ENCODE peak calls at places on chromosomes 4 and X, in nine cellular contexts. One of them, this sample, is unnamed.
A peak's percentile ranks its signal among the peaks of the same experiment; 100 is the strongest.

GRCh38 chrX:150032742-150033141 is 94.5 kb upstream of the EOLA2 start:
- DNase-seq in uterus: no peak
- DNase-seq in thoracic aorta: no peak
- DNase-seq in kidney: no peak
- DNase-seq in HCT116: no peak
- DNase-seq in right lobe of liver: no peak
- DNase-seq in lung: no peak
- DNase-seq in upper lobe of left lung: no peak
- DNase-seq in prostate gland: no peak
- DNase-seq in this sample: no peak

GRCh38 chr4:56405016-56405415 is 17.7 kb upstream of the AASDH start:
- DNase-seq in HCT116: no peak
- DNase-seq in lung: no peak
- DNase-seq in right lobe of liver: no peak
- DNase-seq in kidney: no peak
- DNase-seq in thoracic aorta: no peak
- DNase-seq in prostate gland: no peak
- DNase-seq in upper lobe of left lung: no peak
- DNase-seq in uterus: no peak
- DNase-seq in this sample: no peak

GRCh38 chr4:122772311-122772710 is 39.8 kb downstream of the BBS12 start:
- DNase-seq in upper lobe of left lung: no peak
- DNase-seq in kidney: no peak
- DNase-seq in right lobe of liver: no peak
- DNase-seq in thoracic aorta: no peak
- DNase-seq in prostate gland: no peak
- DNase-seq in HCT116: no peak
- DNase-seq in lung: no peak
- DNase-seq in uterus: no peak
- DNase-seq in this sample: no peak

GRCh38 chr4:73978886-73979285 is 2.9 kb downstream of the PF4 start:
- DNase-seq in HCT116: no peak
- DNase-seq in uterus: no peak
- DNase-seq in lung: no peak
- DNase-seq in kidney: no peak
- DNase-seq in prostate gland: no peak
- DNase-seq in thoracic aorta: no peak
- DNase-seq in right lobe of liver: no peak
- DNase-seq in upper lobe of left lung: no peak
- DNase-seq in this sample: no peak

GRCh38 chr4:111959202-111959601 is 186.1 kb upstream of the FAM241A start:
- DNase-seq in upper lobe of left lung: no peak
- DNase-seq in lung: no peak
- DNase-seq in prostate gland: no peak
- DNase-seq in HCT116: peak; percentile 34
- DNase-seq in uterus: no peak
- DNase-seq in thoracic aorta: no peak
- DNase-seq in kidney: no peak
- DNase-seq in right lobe of liver: no peak
- DNase-seq in this sample: no peak

GRCh38 chr4:14028862-14029261 is 401.3 kb upstream of the BOD1L1 start:
- DNase-seq in right lobe of liver: no peak
- DNase-seq in HCT116: no peak
- DNase-seq in lung: no peak
- DNase-seq in upper lobe of left lung: no peak
- DNase-seq in prostate gland: no peak
- DNase-seq in kidney: no peak
- DNase-seq in uterus: no peak
- DNase-seq in thoracic aorta: no peak
- DNase-seq in this sample: no peak

GRCh38 chr4:101953949-101954348 is 163.4 kb downstream of the BANK1 start:
- DNase-seq in prostate gland: no peak
- DNase-seq in kidney: no peak
- DNase-seq in upper lobe of left lung: no peak
- DNase-seq in lung: no peak
- DNase-seq in right lobe of liver: no peak
- DNase-seq in HCT116: no peak
- DNase-seq in uterus: no peak
- DNase-seq in thoracic aorta: no peak
- DNase-seq in this sample: no peak

GRCh38 chr4:186946682-186947294 is 223.1 kb upstream of the FAT1 start:
- DNase-seq in HCT116: peak; percentile 79
- DNase-seq in kidney: peak; percentile 70
- DNase-seq in thoracic aorta: no peak
- DNase-seq in right lobe of liver: no peak
- DNase-seq in upper lobe of left lung: no peak
- DNase-seq in uterus: no peak
- DNase-seq in lung: no peak
- DNase-seq in prostate gland: no peak
- DNase-seq in this sample: no peak

GRCh38 chr4:172982151-172982590 is 186.4 kb upstream of the GALNT7 start:
- DNase-seq in uterus: peak; percentile 46
- DNase-seq in thoracic aorta: peak; percentile 28
- DNase-seq in lung: no peak
- DNase-seq in upper lobe of left lung: no peak
- DNase-seq in prostate gland: peak; percentile 86
- DNase-seq in kidney: no peak
- DNase-seq in HCT116: peak; percentile 69
- DNase-seq in right lobe of liver: no peak
- DNase-seq in this sample: no peak

GRCh38 chrX:144819406-144819805 is 427.9 kb upstream of the SPANXN1 start:
- DNase-seq in uterus: no peak
- DNase-seq in thoracic aorta: no peak
- DNase-seq in upper lobe of left lung: no peak
- DNase-seq in HCT116: no peak
- DNase-seq in lung: no peak
- DNase-seq in kidney: no peak
- DNase-seq in right lobe of liver: no peak
- DNase-seq in prostate gland: no peak
- DNase-seq in this sample: no peak

GRCh38 chr4:186757696-186758330 is 34.2 kb upstream of the FAT1 start:
- DNase-seq in lung: no peak
- DNase-seq in HCT116: no peak
- DNase-seq in right lobe of liver: no peak
- DNase-seq in uterus: no peak
- DNase-seq in thoracic aorta: no peak
- DNase-seq in prostate gland: no peak
- DNase-seq in upper lobe of left lung: no peak
- DNase-seq in kidney: no peak
- DNase-seq in this sample: no peak

GRCh38 chr4:86685401-86685800 is 91.3 kb downstream of the PTPN13 start:
- DNase-seq in right lobe of liver: no peak
- DNase-seq in kidney: no peak
- DNase-seq in prostate gland: no peak
- DNase-seq in upper lobe of left lung: no peak
- DNase-seq in HCT116: no peak
- DNase-seq in lung: no peak
- DNase-seq in uterus: no peak
- DNase-seq in thoracic aorta: no peak
- DNase-seq in this sample: no peak

GRCh38 chr4:110344165-110344564 is 131.8 kb upstream of the ENPEP start:
- DNase-seq in HCT116: peak; percentile 3
- DNase-seq in kidney: no peak
- DNase-seq in prostate gland: no peak
- DNase-seq in thoracic aorta: no peak
- DNase-seq in right lobe of liver: no peak
- DNase-seq in upper lobe of left lung: no peak
- DNase-seq in uterus: no peak
- DNase-seq in lung: no peak
- DNase-seq in this sample: no peak

GRCh38 chr4:103074598-103075434 is 1.7 kb downstream of the SLC9B2 start:
- DNase-seq in thoracic aorta: no peak
- DNase-seq in upper lobe of left lung: no peak
- DNase-seq in right lobe of liver: no peak
- DNase-seq in lung: no peak
- DNase-seq in uterus: no peak
- DNase-seq in kidney: no peak
- DNase-seq in prostate gland: no peak
- DNase-seq in HCT116: no peak
- DNase-seq in this sample: peak; percentile 16

GRCh38 chrX:151977009-151977408 is 2.5 kb upstream of the GABRE start:
- DNase-seq in kidney: no peak
- DNase-seq in upper lobe of left lung: no peak
- DNase-seq in HCT116: no peak
- DNase-seq in thoracic aorta: no peak
- DNase-seq in prostate gland: no peak
- DNase-seq in lung: no peak
- DNase-seq in right lobe of liver: no peak
- DNase-seq in uterus: no peak
- DNase-seq in this sample: no peak

GRCh38 chr4:13176603-13177190 is 307.4 kb downstream of the RAB28 start:
- DNase-seq in lung: no peak
- DNase-seq in kidney: no peak
- DNase-seq in right lobe of liver: no peak
- DNase-seq in thoracic aorta: no peak
- DNase-seq in prostate gland: no peak
- DNase-seq in uterus: no peak
- DNase-seq in HCT116: no peak
- DNase-seq in upper lobe of left lung: no peak
- DNase-seq in this sample: no peak

GRCh38 chr4:24999392-25000104 is 31.2 kb downstream of the LGI2 start:
- DNase-seq in uterus: no peak
- DNase-seq in right lobe of liver: no peak
- DNase-seq in HCT116: no peak
- DNase-seq in prostate gland: no peak
- DNase-seq in kidney: no peak
- DNase-seq in lung: no peak
- DNase-seq in upper lobe of left lung: no peak
- DNase-seq in thoracic aorta: no peak
- DNase-seq in this sample: no peak

GRCh38 chrX:50697691-50698090 is 116.3 kb downstream of the SHROOM4 start:
- DNase-seq in right lobe of liver: no peak
- DNase-seq in lung: no peak
- DNase-seq in kidney: no peak
- DNase-seq in upper lobe of left lung: no peak
- DNase-seq in prostate gland: no peak
- DNase-seq in HCT116: no peak
- DNase-seq in uterus: no peak
- DNase-seq in thoracic aorta: no peak
- DNase-seq in this sample: no peak

GRCh38 chrX:45344597-45344996 is 143.9 kb upstream of the DIPK2B start:
- DNase-seq in thoracic aorta: no peak
- DNase-seq in uterus: no peak
- DNase-seq in lung: no peak
- DNase-seq in upper lobe of left lung: no peak
- DNase-seq in prostate gland: no peak
- DNase-seq in HCT116: no peak
- DNase-seq in right lobe of liver: no peak
- DNase-seq in kidney: no peak
- DNase-seq in this sample: no peak

GRCh38 chr4:108018884-108019187 is 29.1 kb downstream of the HADH start:
- DNase-seq in thoracic aorta: no peak
- DNase-seq in HCT116: no peak
- DNase-seq in right lobe of liver: no peak
- DNase-seq in uterus: no peak
- DNase-seq in prostate gland: no peak
- DNase-seq in kidney: no peak
- DNase-seq in lung: no peak
- DNase-seq in upper lobe of left lung: no peak
- DNase-seq in this sample: no peak
- TF ChIP-seq CTCF in thoracic aorta: no peak
- TF ChIP-seq CTCF in HCT116: peak; percentile 1
- TF ChIP-seq CTCF in right lobe of liver: no peak
- TF ChIP-seq CTCF in uterus: no peak
- TF ChIP-seq CTCF in prostate gland: no peak
- TF ChIP-seq CTCF in kidney: no peak
- TF ChIP-seq CTCF in lung: no peak
- TF ChIP-seq CTCF in upper lobe of left lung: no peak
- TF ChIP-seq CTCF in this sample: no peak

DNA sequence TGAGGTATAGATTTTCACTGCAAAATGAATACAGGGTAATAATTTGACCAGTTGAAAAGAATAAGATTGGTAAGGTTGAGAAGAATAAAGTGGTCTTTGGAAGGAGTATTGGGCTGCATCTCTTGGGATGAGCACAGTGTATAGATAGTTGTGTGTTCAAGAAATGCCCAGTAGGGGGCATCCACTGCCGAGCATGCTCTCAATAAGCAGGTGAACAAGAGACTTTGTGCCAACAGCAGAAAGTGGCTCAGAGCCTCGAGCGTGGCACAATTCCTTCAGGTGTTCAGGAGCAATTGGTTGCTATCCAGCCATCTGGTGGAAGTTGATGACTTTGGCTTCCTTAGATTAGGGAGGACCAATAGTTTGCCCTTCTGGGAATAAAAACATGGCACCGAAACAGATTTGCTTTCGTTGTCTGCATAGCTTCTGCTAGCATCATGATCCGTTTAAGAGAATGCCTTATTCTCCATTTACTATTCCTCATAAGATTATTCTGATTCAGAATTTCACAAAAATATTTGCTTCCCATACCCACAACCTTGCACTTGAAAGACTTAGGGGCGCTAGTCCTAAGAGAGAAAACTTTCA is 258.1 kb upstream of the NEIL3 start:
- DNase-seq in lung: no peak
- DNase-seq in prostate gland: no peak
- DNase-seq in HCT116: peak; percentile 44
- DNase-seq in upper lobe of left lung: no peak
- DNase-seq in right lobe of liver: no peak
- DNase-seq in kidney: no peak
- DNase-seq in uterus: no peak
- DNase-seq in thoracic aorta: no peak
- DNase-seq in this sample: no peak
- TF ChIP-seq CTCF in lung: no peak
- TF ChIP-seq CTCF in prostate gland: no peak
- TF ChIP-seq CTCF in HCT116: peak; percentile 17
- TF ChIP-seq CTCF in upper lobe of left lung: peak; percentile 6
- TF ChIP-seq CTCF in right lobe of liver: peak; percentile 6
- TF ChIP-seq CTCF in kidney: peak; percentile 32
- TF ChIP-seq CTCF in uterus: no peak
- TF ChIP-seq CTCF in thoracic aorta: no peak
- TF ChIP-seq CTCF in this sample: no peak

GRCh38 chr4:21856754-21857153 is 91.8 kb downstream of the KCNIP4 start:
- DNase-seq in prostate gland: no peak
- DNase-seq in lung: no peak
- DNase-seq in uterus: no peak
- DNase-seq in HCT116: no peak
- DNase-seq in upper lobe of left lung: no peak
- DNase-seq in right lobe of liver: no peak
- DNase-seq in thoracic aorta: no peak
- DNase-seq in kidney: no peak
- DNase-seq in this sample: no peak
- TF ChIP-seq CTCF in prostate gland: no peak
- TF ChIP-seq CTCF in lung: no peak
- TF ChIP-seq CTCF in uterus: no peak
- TF ChIP-seq CTCF in HCT116: no peak
- TF ChIP-seq CTCF in upper lobe of left lung: no peak
- TF ChIP-seq CTCF in right lobe of liver: no peak
- TF ChIP-seq CTCF in thoracic aorta: no peak
- TF ChIP-seq CTCF in kidney: no peak
- TF ChIP-seq CTCF in this sample: no peak

DNA sequence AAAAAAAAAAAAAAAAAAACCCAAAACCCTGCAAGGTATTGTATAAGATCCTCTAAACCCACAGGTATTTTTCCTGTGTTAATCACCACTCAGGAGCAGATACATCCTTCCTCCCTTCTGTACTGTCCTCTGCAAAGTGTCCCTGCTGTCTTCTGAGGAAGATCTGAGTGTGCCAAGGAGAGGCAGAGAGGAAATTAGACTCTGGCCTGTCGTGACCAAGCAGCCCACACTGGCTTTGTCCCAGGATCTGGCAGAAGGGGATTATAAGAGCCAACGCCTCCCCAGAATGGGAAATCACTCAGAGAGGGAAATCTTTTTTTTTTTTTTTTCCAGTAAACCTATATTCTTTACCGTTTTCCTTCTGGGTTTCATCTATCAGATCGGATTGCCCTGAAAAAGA is 39.6 kb downstream of the PTCHD1 start:
- DNase-seq in prostate gland: no peak
- DNase-seq in kidney: no peak
- DNase-seq in HCT116: no peak
- DNase-seq in right lobe of liver: no peak
- DNase-seq in lung: no peak
- DNase-seq in upper lobe of left lung: no peak
- DNase-seq in uterus: no peak
- DNase-seq in thoracic aorta: no peak
- DNase-seq in this sample: no peak
- TF ChIP-seq CTCF in prostate gland: no peak
- TF ChIP-seq CTCF in kidney: no peak
- TF ChIP-seq CTCF in HCT116: no peak
- TF ChIP-seq CTCF in right lobe of liver: no peak
- TF ChIP-seq CTCF in lung: no peak
- TF ChIP-seq CTCF in upper lobe of left lung: no peak
- TF ChIP-seq CTCF in uterus: no peak
- TF ChIP-seq CTCF in thoracic aorta: no peak
- TF ChIP-seq CTCF in this sample: no peak